ENCODE peak calls at places on chromosomes 13 and 19, in ten cellular contexts. One of them, this sample, is unnamed.

GRCh38 chr13:98324105-98324504 is 147.0 kb upstream of the RNF113B start:
- DNase-seq in HCT116: no peak
- DNase-seq in H9: no peak
- DNase-seq in CD4-positive, alpha-beta T cell: no peak
- DNase-seq in foreskin fibroblast: no peak
- DNase-seq in fibroblast of villous mesenchyme: peak
- DNase-seq in spleen: no peak
- DNase-seq in endothelial cell: no peak
- DNase-seq in GM13976: no peak
- DNase-seq in breast epithelium: no peak
- DNase-seq in this sample: no peak

GRCh38 chr19:41192574-41193419 is at the start of gene CYP2S1:
- DNase-seq in HCT116: peak
- DNase-seq in H9: peak
- DNase-seq in CD4-positive, alpha-beta T cell: no peak
- DNase-seq in foreskin fibroblast: no peak
- DNase-seq in fibroblast of villous mesenchyme: peak
- DNase-seq in spleen: no peak
- DNase-seq in endothelial cell: peak
- DNase-seq in GM13976: no peak
- DNase-seq in breast epithelium: no peak
- DNase-seq in this sample: peak

GRCh38 chr13:97005631-97006262 is 11.5 kb upstream of the OXGR1 start:
- DNase-seq in HCT116: no peak
- DNase-seq in H9: no peak
- DNase-seq in CD4-positive, alpha-beta T cell: no peak
- DNase-seq in foreskin fibroblast: peak
- DNase-seq in fibroblast of villous mesenchyme: peak
- DNase-seq in spleen: no peak
- DNase-seq in endothelial cell: no peak
- DNase-seq in GM13976: no peak
- DNase-seq in breast epithelium: no peak
- DNase-seq in this sample: no peak

GRCh38 chr13:53160211-53160610 is 131.6 kb downstream of the OLFM4 start:
- DNase-seq in HCT116: no peak
- DNase-seq in H9: no peak
- DNase-seq in CD4-positive, alpha-beta T cell: no peak
- DNase-seq in foreskin fibroblast: no peak
- DNase-seq in fibroblast of villous mesenchyme: no peak
- DNase-seq in spleen: no peak
- DNase-seq in endothelial cell: no peak
- DNase-seq in GM13976: no peak
- DNase-seq in breast epithelium: no peak
- DNase-seq in this sample: no peak

GRCh38 chr19:49149652-49150105 is 5.5 kb downstream of the HRC start:
- DNase-seq in HCT116: peak
- DNase-seq in H9: peak
- DNase-seq in CD4-positive, alpha-beta T cell: no peak
- DNase-seq in foreskin fibroblast: peak
- DNase-seq in fibroblast of villous mesenchyme: peak
- DNase-seq in spleen: no peak
- DNase-seq in endothelial cell: peak
- DNase-seq in GM13976: no peak
- DNase-seq in breast epithelium: peak
- DNase-seq in this sample: peak

GRCh38 chr19:14556662-14557188 is 15.1 kb downstream of the NDUFB7 start:
- DNase-seq in HCT116: peak
- DNase-seq in H9: peak
- DNase-seq in CD4-positive, alpha-beta T cell: peak
- DNase-seq in foreskin fibroblast: peak
- DNase-seq in fibroblast of villous mesenchyme: peak
- DNase-seq in spleen: peak
- DNase-seq in endothelial cell: peak
- DNase-seq in GM13976: peak
- DNase-seq in breast epithelium: peak
- DNase-seq in this sample: peak

GRCh38 chr19:39170398-39171231 is 26.1 kb upstream of the NCCRP1 start:
- DNase-seq in HCT116: no peak
- DNase-seq in H9: no peak
- DNase-seq in CD4-positive, alpha-beta T cell: no peak
- DNase-seq in foreskin fibroblast: no peak
- DNase-seq in fibroblast of villous mesenchyme: no peak
- DNase-seq in spleen: no peak
- DNase-seq in endothelial cell: no peak
- DNase-seq in GM13976: no peak
- DNase-seq in breast epithelium: no peak
- DNase-seq in this sample: no peak

GRCh38 chr19:13600091-13600490 is 93.8 kb upstream of the CACNA1A start:
- DNase-seq in HCT116: no peak
- DNase-seq in H9: no peak
- DNase-seq in CD4-positive, alpha-beta T cell: no peak
- DNase-seq in foreskin fibroblast: no peak
- DNase-seq in fibroblast of villous mesenchyme: no peak
- DNase-seq in spleen: no peak
- DNase-seq in endothelial cell: no peak
- DNase-seq in GM13976: no peak
- DNase-seq in breast epithelium: no peak
- DNase-seq in this sample: no peak

GRCh38 chr13:95441326-95441725 is 111.2 kb upstream of the CLDN10 start:
- DNase-seq in HCT116: no peak
- DNase-seq in H9: no peak
- DNase-seq in CD4-positive, alpha-beta T cell: no peak
- DNase-seq in foreskin fibroblast: no peak
- DNase-seq in fibroblast of villous mesenchyme: no peak
- DNase-seq in spleen: no peak
- DNase-seq in endothelial cell: no peak
- DNase-seq in GM13976: no peak
- DNase-seq in breast epithelium: no peak
- DNase-seq in this sample: no peak

GRCh38 chr13:95437561-95437960 is 115.0 kb upstream of the CLDN10 start:
- DNase-seq in HCT116: no peak
- DNase-seq in H9: no peak
- DNase-seq in CD4-positive, alpha-beta T cell: no peak
- DNase-seq in foreskin fibroblast: no peak
- DNase-seq in fibroblast of villous mesenchyme: no peak
- DNase-seq in spleen: no peak
- DNase-seq in endothelial cell: no peak
- DNase-seq in GM13976: no peak
- DNase-seq in breast epithelium: no peak
- DNase-seq in this sample: no peak

GRCh38 chr13:95440441-95441088 is 112.0 kb upstream of the CLDN10 start:
- DNase-seq in HCT116: no peak
- DNase-seq in H9: no peak
- DNase-seq in CD4-positive, alpha-beta T cell: no peak
- DNase-seq in foreskin fibroblast: no peak
- DNase-seq in fibroblast of villous mesenchyme: no peak
- DNase-seq in spleen: no peak
- DNase-seq in endothelial cell: no peak
- DNase-seq in GM13976: no peak
- DNase-seq in breast epithelium: no peak
- DNase-seq in this sample: no peak

DNA sequence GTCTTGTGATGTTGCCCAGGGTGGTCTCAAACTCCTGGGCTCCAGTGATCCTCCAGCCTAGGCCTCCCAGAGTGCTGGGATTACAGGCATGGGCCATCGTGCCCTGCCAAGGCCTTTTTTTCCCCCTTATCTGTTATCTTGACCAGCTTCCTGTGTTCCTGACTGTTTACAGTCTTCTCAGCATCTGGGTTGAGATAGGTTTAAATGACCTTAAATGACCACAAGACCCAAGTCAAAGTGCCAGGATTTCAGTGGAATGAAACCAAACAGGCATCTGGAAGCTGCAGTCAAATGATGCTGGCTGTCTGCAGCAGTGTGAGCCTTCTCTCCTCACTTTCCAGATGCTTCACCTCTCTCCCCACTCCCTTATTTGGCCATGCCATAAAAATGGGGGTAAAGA is 114.2 kb upstream of the CLDN10 start:
- DNase-seq in HCT116: no peak
- DNase-seq in H9: no peak
- DNase-seq in CD4-positive, alpha-beta T cell: no peak
- DNase-seq in foreskin fibroblast: no peak
- DNase-seq in fibroblast of villous mesenchyme: peak
- DNase-seq in spleen: no peak
- DNase-seq in endothelial cell: no peak
- DNase-seq in GM13976: no peak
- DNase-seq in breast epithelium: no peak
- DNase-seq in this sample: no peak
- TF ChIP-seq CTCF in HCT116: no peak
- TF ChIP-seq CTCF in H9: no peak
- TF ChIP-seq CTCF in CD4-positive, alpha-beta T cell: no peak
- TF ChIP-seq CTCF in foreskin fibroblast: no peak
- TF ChIP-seq CTCF in fibroblast of villous mesenchyme: no peak
- TF ChIP-seq CTCF in spleen: no peak
- TF ChIP-seq CTCF in endothelial cell: no peak
- TF ChIP-seq CTCF in GM13976: no peak
- TF ChIP-seq CTCF in breast epithelium: no peak
- TF ChIP-seq CTCF in this sample: no peak

GRCh38 chr19:2079076-2079864 is 16.9 kb downstream of the MOB3A start:
- DNase-seq in HCT116: no peak
- DNase-seq in H9: no peak
- DNase-seq in CD4-positive, alpha-beta T cell: no peak
- DNase-seq in foreskin fibroblast: no peak
- DNase-seq in fibroblast of villous mesenchyme: no peak
- DNase-seq in spleen: no peak
- DNase-seq in endothelial cell: no peak
- DNase-seq in GM13976: no peak
- DNase-seq in breast epithelium: no peak
- DNase-seq in this sample: no peak

GRCh38 chr19:2083174-2083854 is 12.8 kb downstream of the MOB3A start:
- DNase-seq in HCT116: no peak
- DNase-seq in H9: no peak
- DNase-seq in CD4-positive, alpha-beta T cell: peak
- DNase-seq in foreskin fibroblast: no peak
- DNase-seq in fibroblast of villous mesenchyme: no peak
- DNase-seq in spleen: peak
- DNase-seq in endothelial cell: no peak
- DNase-seq in GM13976: no peak
- DNase-seq in breast epithelium: no peak
- DNase-seq in this sample: no peak

GRCh38 chr19:2079865-2080301 is 16.2 kb downstream of the MOB3A start:
- DNase-seq in HCT116: no peak
- DNase-seq in H9: no peak
- DNase-seq in CD4-positive, alpha-beta T cell: no peak
- DNase-seq in foreskin fibroblast: no peak
- DNase-seq in fibroblast of villous mesenchyme: no peak
- DNase-seq in spleen: no peak
- DNase-seq in endothelial cell: no peak
- DNase-seq in GM13976: no peak
- DNase-seq in breast epithelium: no peak
- DNase-seq in this sample: no peak

GRCh38 chr19:2080336-2080988 is 15.7 kb downstream of the MOB3A start:
- DNase-seq in HCT116: no peak
- DNase-seq in H9: no peak
- DNase-seq in CD4-positive, alpha-beta T cell: no peak
- DNase-seq in foreskin fibroblast: no peak
- DNase-seq in fibroblast of villous mesenchyme: no peak
- DNase-seq in spleen: no peak
- DNase-seq in endothelial cell: no peak
- DNase-seq in GM13976: no peak
- DNase-seq in breast epithelium: no peak
- DNase-seq in this sample: no peak

GRCh38 chr19:2081873-2082810 is 14.0 kb downstream of the MOB3A start:
- DNase-seq in HCT116: no peak
- DNase-seq in H9: no peak
- DNase-seq in CD4-positive, alpha-beta T cell: no peak
- DNase-seq in foreskin fibroblast: no peak
- DNase-seq in fibroblast of villous mesenchyme: no peak
- DNase-seq in spleen: peak
- DNase-seq in endothelial cell: no peak
- DNase-seq in GM13976: peak
- DNase-seq in breast epithelium: no peak
- DNase-seq in this sample: no peak
- TF ChIP-seq CTCF in HCT116: no peak
- TF ChIP-seq CTCF in H9: no peak
- TF ChIP-seq CTCF in CD4-positive, alpha-beta T cell: no peak
- TF ChIP-seq CTCF in foreskin fibroblast: no peak
- TF ChIP-seq CTCF in fibroblast of villous mesenchyme: no peak
- TF ChIP-seq CTCF in spleen: no peak
- TF ChIP-seq CTCF in endothelial cell: no peak
- TF ChIP-seq CTCF in GM13976: no peak
- TF ChIP-seq CTCF in breast epithelium: no peak
- TF ChIP-seq CTCF in this sample: no peak

DNA sequence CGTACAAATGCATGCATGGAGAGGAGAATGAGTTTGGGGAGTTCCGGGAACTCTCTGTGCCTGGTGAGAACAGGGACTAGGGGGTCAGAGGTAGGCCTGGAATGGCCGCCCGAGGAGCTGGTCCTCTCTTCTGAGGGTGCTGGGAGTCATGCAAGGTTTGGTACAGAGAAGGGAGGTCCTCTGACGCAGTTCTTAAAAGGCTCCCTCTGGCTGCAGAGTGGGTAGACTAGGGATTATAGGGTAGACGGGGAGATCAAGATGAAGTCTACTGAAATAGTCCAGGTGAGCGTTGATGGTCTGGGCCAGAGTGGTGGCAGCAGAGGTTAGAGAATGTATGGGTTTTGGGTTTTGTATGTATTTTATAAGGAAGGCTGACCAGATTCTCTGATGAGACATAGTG is 796 bp downstream of the ZNF304 start:
- DNase-seq in HCT116: no peak
- DNase-seq in H9: no peak
- DNase-seq in CD4-positive, alpha-beta T cell: no peak
- DNase-seq in foreskin fibroblast: no peak
- DNase-seq in fibroblast of villous mesenchyme: peak
- DNase-seq in spleen: no peak
- DNase-seq in endothelial cell: no peak
- DNase-seq in GM13976: peak
- DNase-seq in breast epithelium: no peak
- DNase-seq in this sample: no peak
- TF ChIP-seq CTCF in HCT116: no peak
- TF ChIP-seq CTCF in H9: no peak
- TF ChIP-seq CTCF in CD4-positive, alpha-beta T cell: no peak
- TF ChIP-seq CTCF in foreskin fibroblast: no peak
- TF ChIP-seq CTCF in fibroblast of villous mesenchyme: no peak
- TF ChIP-seq CTCF in spleen: no peak
- TF ChIP-seq CTCF in endothelial cell: no peak
- TF ChIP-seq CTCF in GM13976: no peak
- TF ChIP-seq CTCF in breast epithelium: no peak
- TF ChIP-seq CTCF in this sample: no peak

GRCh38 chr19:16226184-16226591 is 28.5 kb downstream of the AP1M1 start:
- DNase-seq in HCT116: no peak
- DNase-seq in H9: no peak
- DNase-seq in CD4-positive, alpha-beta T cell: no peak
- DNase-seq in foreskin fibroblast: no peak
- DNase-seq in fibroblast of villous mesenchyme: no peak
- DNase-seq in spleen: no peak
- DNase-seq in endothelial cell: no peak
- DNase-seq in GM13976: no peak
- DNase-seq in breast epithelium: no peak
- DNase-seq in this sample: no peak

GRCh38 chr19:16227837-16228636 is 30.3 kb downstream of the AP1M1 start:
- DNase-seq in HCT116: no peak
- DNase-seq in H9: no peak
- DNase-seq in CD4-positive, alpha-beta T cell: no peak
- DNase-seq in foreskin fibroblast: no peak
- DNase-seq in fibroblast of villous mesenchyme: no peak
- DNase-seq in spleen: no peak
- DNase-seq in endothelial cell: no peak
- DNase-seq in GM13976: no peak
- DNase-seq in breast epithelium: no peak
- DNase-seq in this sample: no peak

GRCh38 chr19:16229322-16229641 is 31.6 kb downstream of the AP1M1 start:
- DNase-seq in HCT116: no peak
- DNase-seq in H9: no peak
- DNase-seq in CD4-positive, alpha-beta T cell: no peak
- DNase-seq in foreskin fibroblast: no peak
- DNase-seq in fibroblast of villous mesenchyme: no peak
- DNase-seq in spleen: no peak
- DNase-seq in endothelial cell: no peak
- DNase-seq in GM13976: no peak
- DNase-seq in breast epithelium: no peak
- DNase-seq in this sample: no peak

GRCh38 chr19:16226878-16227836 is 29.4 kb downstream of the AP1M1 start:
- DNase-seq in HCT116: no peak
- DNase-seq in H9: no peak
- DNase-seq in CD4-positive, alpha-beta T cell: no peak
- DNase-seq in foreskin fibroblast: no peak
- DNase-seq in fibroblast of villous mesenchyme: no peak
- DNase-seq in spleen: no peak
- DNase-seq in endothelial cell: no peak
- DNase-seq in GM13976: no peak
- DNase-seq in breast epithelium: no peak
- DNase-seq in this sample: no peak

DNA sequence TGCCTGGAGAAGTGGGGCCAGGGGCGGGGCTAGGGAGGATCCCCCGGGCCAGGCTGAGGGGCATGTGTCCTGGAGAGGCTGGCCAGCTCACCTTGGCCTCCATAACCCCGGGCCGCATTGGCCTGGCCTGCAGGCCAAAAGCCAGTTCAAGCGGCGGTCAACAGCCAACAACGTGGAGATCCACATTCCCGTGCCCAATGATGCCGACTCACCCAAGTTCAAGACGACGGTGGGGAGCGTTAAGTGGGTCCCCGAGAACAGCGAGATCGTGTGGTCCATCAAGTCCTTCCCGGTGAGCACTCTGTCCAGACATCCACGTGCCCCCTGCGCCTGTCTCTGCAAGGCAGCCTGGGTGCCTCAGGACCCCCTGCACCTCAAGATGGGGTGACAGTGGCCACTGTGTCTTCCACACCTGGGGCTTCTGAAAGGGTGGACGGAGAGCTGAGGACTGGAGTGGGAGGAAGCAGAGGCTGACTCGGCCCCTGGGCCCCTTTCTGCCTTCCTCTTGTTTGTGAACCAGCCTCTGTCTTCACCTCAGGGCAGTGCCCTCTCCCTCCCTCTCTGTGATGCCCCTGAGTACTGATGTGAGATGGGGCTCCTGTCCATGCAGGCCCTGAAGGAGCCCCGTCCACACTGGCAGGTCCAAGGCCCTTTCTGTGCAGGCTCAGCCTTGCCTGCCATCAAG is 31.1 kb downstream of the AP1M1 start:
- DNase-seq in HCT116: no peak
- DNase-seq in H9: no peak
- DNase-seq in CD4-positive, alpha-beta T cell: no peak
- DNase-seq in foreskin fibroblast: no peak
- DNase-seq in fibroblast of villous mesenchyme: no peak
- DNase-seq in spleen: no peak
- DNase-seq in endothelial cell: no peak
- DNase-seq in GM13976: no peak
- DNase-seq in breast epithelium: no peak
- DNase-seq in this sample: no peak
- TF ChIP-seq CTCF in HCT116: no peak
- TF ChIP-seq CTCF in H9: no peak
- TF ChIP-seq CTCF in CD4-positive, alpha-beta T cell: no peak
- TF ChIP-seq CTCF in foreskin fibroblast: no peak
- TF ChIP-seq CTCF in fibroblast of villous mesenchyme: no peak
- TF ChIP-seq CTCF in spleen: no peak
- TF ChIP-seq CTCF in endothelial cell: no peak
- TF ChIP-seq CTCF in GM13976: no peak
- TF ChIP-seq CTCF in breast epithelium: no peak
- TF ChIP-seq CTCF in this sample: no peak

This sample was measured in progenitor cell of endocrine pancreas.